ENCODE peak calls at places on chromosome 9, in six cellular contexts. Z, Q, Y, A, V and N are unnamed samples.

GRCh38 chr9:134025606-134026541 is 593 bp downstream of the BRD3OS start:
- DNase-seq in Z (no peak), Q (no peak), Y (no peak), A (peak), V (peak), N (peak)

GRCh38 chr9:8599937-8600336 is 800.4 kb upstream of the DMAC1 start:
- DNase-seq in Z (no peak), Q (peak), Y (no peak), A (no peak), V (no peak), N (no peak)

GRCh38 chr9:87236546-87236945 is 261.1 kb upstream of the DAPK1 start:
- DNase-seq in Z (no peak), Q (no peak), Y (no peak), A (no peak), V (no peak), N (no peak)

GRCh38 chr9:27529316-27530278 is at the start of gene MOB3B:
- DNase-seq in Z (peak), Q (peak), Y (peak), A (peak), V (peak), N (peak)

GRCh38 chr9:134877541-134877940 is 3.1 kb upstream of the FCN2 start:
- DNase-seq in Z (no peak), Q (no peak), Y (no peak), A (no peak), V (no peak), N (no peak)

GRCh38 chr9:12811935-12812334 is 37.1 kb downstream of the LURAP1L start:
- DNase-seq in Z (no peak), Q (no peak), Y (no peak), A (no peak), V (no peak), N (no peak)

GRCh38 chr9:123375725-123376132 is 19.7 kb downstream of the CRB2 start:
- DNase-seq in Z (peak), Q (no peak), Y (no peak), A (no peak), V (peak), N (no peak)

GRCh38 chr9:36317766-36318165 is 59.5 kb upstream of the GNE start:
- DNase-seq in Z (peak), Q (no peak), Y (no peak), A (peak), V (no peak), N (no peak)

GRCh38 chr9:134605351-134605968 is 36.1 kb upstream of the COL5A1 start:
- DNase-seq in Z (no peak), Q (no peak), Y (peak), A (no peak), V (no peak), N (no peak)

GRCh38 chr9:15416880-15417279 is 5.8 kb upstream of the SNAPC3 start:
- DNase-seq in Z (no peak), Q (no peak), Y (no peak), A (peak), V (peak), N (no peak)

GRCh38 chr9:97397220-97397619 is 14.7 kb upstream of the TDRD7 start:
- DNase-seq in Z (no peak), Q (no peak), Y (no peak), A (no peak), V (no peak), N (no peak)

GRCh38 chr9:77648458-77649108 is 461 bp upstream of the GNA14 start:
- DNase-seq in Z (peak), Q (no peak), Y (peak), A (no peak), V (peak), N (no peak)

GRCh38 chr9:136856541-136857141 is 4.5 kb downstream of the MAMDC4 start:
- DNase-seq in Z (no peak), Q (no peak), Y (no peak), A (no peak), V (no peak), N (no peak)

GRCh38 chr9:129677456-129677855 is 12.0 kb downstream of the PRRX2 start:
- DNase-seq in Z (no peak), Q (no peak), Y (no peak), A (no peak), V (no peak), N (no peak)

GRCh38 chr9:114287763-114288232 is 35.1 kb upstream of the ORM1 start:
- DNase-seq in Z (no peak), Q (no peak), Y (peak), A (no peak), V (no peak), N (no peak)

GRCh38 chr9:4985376-4986266 is 549 bp downstream of the JAK2 start:
- DNase-seq in Z (no peak), Q (peak), Y (no peak), A (peak), V (peak), N (no peak)

GRCh38 chr9:20205821-20206220 is 416.5 kb downstream of the MLLT3 start:
- DNase-seq in Z (no peak), Q (no peak), Y (no peak), A (no peak), V (no peak), N (no peak)

GRCh38 chr9:98943682-98944129 is at the start of gene COL15A1:
- DNase-seq in Z (no peak), Q (no peak), Y (no peak), A (no peak), V (peak), N (no peak)

GRCh38 chr9:137204731-137205125 is 720 bp downstream of the TMEM203 start:
- DNase-seq in Z (no peak), Q (no peak), Y (no peak), A (no peak), V (no peak), N (no peak)

GRCh38 chr9:92644278-92644677 is 25.7 kb downstream of the IPPK start:
- DNase-seq in Z (no peak), Q (no peak), Y (no peak), A (no peak), V (no peak), N (no peak)

GRCh38 chr9:137464291-137464999 is 5.3 kb upstream of the NSMF start:
- DNase-seq in Z (no peak), Q (no peak), Y (peak), A (no peak), V (no peak), N (no peak)

GRCh38 chr9:98997580-98997979 is 53.9 kb downstream of the COL15A1 start:
- DNase-seq in Z (no peak), Q (no peak), Y (peak), A (no peak), V (no peak), N (no peak)

GRCh38 chr9:71816782-71817549 is 48.7 kb upstream of the CEMIP2 start:
- DNase-seq in Z (peak), Q (no peak), Y (no peak), A (no peak), V (no peak), N (no peak)

GRCh38 chr9:19162956-19163355 is 35.7 kb upstream of the PLIN2 start:
- DNase-seq in Z (no peak), Q (no peak), Y (no peak), A (no peak), V (no peak), N (no peak)

GRCh38 chr9:36914212-36914577 is 119.9 kb downstream of the PAX5 start:
- DNase-seq in Z (no peak), Q (no peak), Y (no peak), A (peak), V (no peak), N (no peak)

GRCh38 chr9:121498487-121499176 is 1.0 kb downstream of the GGTA1 start:
- DNase-seq in Z (no peak), Q (no peak), Y (no peak), A (no peak), V (peak), N (no peak)

GRCh38 chr9:94017939-94018531 is 62.9 kb upstream of the BARX1 start:
- DNase-seq in Z (no peak), Q (no peak), Y (no peak), A (no peak), V (no peak), N (no peak)

GRCh38 chr9:126375386-126375785 is 48.8 kb downstream of the MVB12B start:
- DNase-seq in Z (no peak), Q (no peak), Y (no peak), A (no peak), V (no peak), N (no peak)

GRCh38 chr9:131289301-131290038 is at the start of gene PLPP7:
- DNase-seq in Z (no peak), Q (peak), Y (peak), A (no peak), V (peak), N (peak)